ENCODE peak calls at places on chromosomes 13 and 19, in five cellular contexts. I, J, K, V and D are unnamed samples. For H3K4me1, the result is how much of the 10 kb centered on the place peaks cover.

GRCh38 chr19:1668339-1669123 is 16.1 kb upstream of the TCF3 start:
- DNase-seq in K (no peak), J (no peak), V (no peak), I (no peak), D (no peak)

GRCh38 chr19:5683177-5683886 is 2.5 kb downstream of the HSD11B1L start:
- DNase-seq in I (no peak), K (no peak), V (no peak), J (no peak), D (no peak)

GRCh38 chr13:99916366-99917103 is 55.0 kb downstream of the ZIC5 start:
- DNase-seq in I (peak), K (no peak), J (peak), V (no peak), D (no peak)

GRCh38 chr13:110826861-110827672 is 87.8 kb downstream of the ANKRD10 start:
- DNase-seq in K (no peak), V (peak), I (no peak), J (no peak), D (peak)

GRCh38 chr19:44749994-44750393 is 1.5 kb downstream of the BCL3 start:
- DNase-seq in I (no peak), J (no peak), V (no peak), K (no peak), D (no peak)

GRCh38 chr13:27559714-27560113 is 60.6 kb downstream of the LNX2 start:
- DNase-seq in I (no peak), J (peak), K (no peak), V (no peak), D (no peak)

GRCh38 chr13:86906458-86906857 is 764.7 kb upstream of the SLITRK5 start:
- DNase-seq in K (no peak), I (peak), J (no peak), V (no peak), D (no peak)

GRCh38 chr19:29467824-29468401 is 57.9 kb upstream of the VSTM2B start:
- DNase-seq in V (no peak), J (no peak), I (peak), K (no peak), D (no peak)

GRCh38 chr13:49439609-49440008 is 4.3 kb downstream of the CAB39L start:
- DNase-seq in I (no peak), V (no peak), K (no peak), J (no peak), D (no peak)

GRCh38 chr19:4374451-4375163 is 25.7 kb downstream of the SH3GL1 start:
- DNase-seq in I (peak), J (no peak), V (peak), K (peak), D (peak)

GRCh38 chr13:65504213-65504612 is 1725.9 kb downstream of the PCDH9 start:
- DNase-seq in K (no peak), V (no peak), I (no peak), J (no peak), D (no peak)

GRCh38 chr13:110108348-110109139 is 198.4 kb downstream of the COL4A1 start:
- DNase-seq in V (peak), I (peak), J (no peak), K (peak), D (peak)

GRCh38 chr19:53977429-53977990 is 13.9 kb upstream of the CACNG6 start:
- DNase-seq in J (peak), V (peak), I (peak), K (peak), D (peak)

GRCh38 chr13:97275775-97276501 is 53.8 kb downstream of the MBNL2 start:
- DNase-seq in J (no peak), I (no peak), K (no peak), V (no peak), D (no peak)

GRCh38 chr19:41428481-41428859 is 1.3 kb upstream of the B3GNT8 start:
- DNase-seq in I (no peak), V (no peak), K (no peak), J (no peak), D (no peak)

GRCh38 chr19:29086646-29087045 is 126.3 kb downstream of the UQCRFS1 start:
- DNase-seq in J (no peak), K (no peak), V (no peak), I (no peak), D (no peak)

GRCh38 chr13:73412933-73413332 is 354.1 kb downstream of the KLF5 start:
- DNase-seq in K (no peak), J (no peak), I (no peak), V (no peak), D (no peak)

GRCh38 chr19:6274756-6275155 is 5.0 kb downstream of the MLLT1 start:
- DNase-seq in J (no peak), K (no peak), I (no peak), V (no peak), D (no peak)

GRCh38 chr13:52899206-52899605 is 50.8 kb upstream of the PCDH8 start:
- DNase-seq in K (no peak), V (no peak), J (no peak), I (no peak), D (no peak)

GRCh38 chr13:111551421-111551820 is 231.0 kb downstream of the TEX29 start:
- DNase-seq in V (no peak), J (no peak), K (no peak), I (no peak), D (no peak)

GRCh38 chr13:93562676-93563075 is 336.1 kb downstream of the GPC6 start:
- DNase-seq in V (no peak), K (no peak), I (peak), J (no peak), D (no peak)
- H3K4me1 ChIP-seq in V (under half), K (under half), I (under half), J (under half), D (under half)

DNA sequence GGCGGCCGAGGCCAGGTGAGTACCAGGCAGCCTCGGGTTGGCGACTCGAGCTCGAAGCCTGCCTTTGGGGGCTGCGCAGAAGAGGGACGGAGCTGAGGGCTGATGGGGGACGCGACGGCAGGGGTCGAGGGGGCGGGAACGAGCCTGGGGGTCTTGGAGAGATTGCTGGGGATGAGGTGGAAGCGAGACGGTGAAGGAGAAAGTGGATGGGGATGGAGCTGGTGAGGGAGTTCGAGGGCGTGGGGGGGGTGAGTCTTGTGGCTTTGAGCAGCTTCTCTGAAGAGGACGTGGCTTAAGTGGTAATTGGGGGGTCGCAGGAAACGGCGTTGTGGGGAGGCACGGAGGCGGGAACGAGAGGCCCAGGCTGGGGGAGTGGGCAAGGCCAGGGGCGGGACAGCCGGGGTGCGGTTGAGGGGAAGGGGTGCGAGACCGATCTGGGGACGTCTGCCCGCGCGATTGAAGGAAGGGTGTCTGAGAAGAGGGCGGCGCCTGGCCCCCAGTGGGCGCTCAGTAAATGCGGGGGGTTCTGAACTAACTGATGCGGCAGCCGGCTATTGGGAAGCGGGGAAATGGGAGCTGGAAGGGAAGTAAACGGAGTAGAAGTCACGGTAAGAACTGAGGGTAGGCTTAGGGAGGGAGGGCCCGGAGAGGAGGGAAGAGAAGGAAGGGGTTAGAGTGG is 422 bp downstream of the MYO9B start:
- DNase-seq in K (no peak), V (peak), I (peak), J (peak), D (no peak)
- H3K4me1 ChIP-seq in K (under half), V (half or more), I (under half), J (half or more), D (under half)

DNA sequence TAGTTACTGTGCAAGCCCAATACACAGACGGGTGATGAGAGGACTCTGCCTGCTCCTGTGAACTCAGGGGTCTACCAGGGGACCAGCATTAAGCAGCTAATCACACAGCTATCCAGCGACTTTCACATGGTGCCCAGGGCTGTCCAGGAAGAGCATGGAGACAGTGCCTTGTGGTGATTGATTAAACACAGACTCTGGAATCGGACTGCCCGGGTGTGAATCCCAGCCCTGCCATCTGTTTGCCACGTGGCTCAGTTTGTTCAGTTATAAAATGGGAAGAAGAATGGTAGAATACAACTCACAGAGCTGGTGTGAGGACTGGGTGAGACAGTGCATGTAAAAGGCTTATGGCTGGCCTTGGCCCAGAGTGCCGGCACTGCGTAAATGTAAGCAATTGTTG is 42.1 kb upstream of the NPAS1 start:
- DNase-seq in K (no peak), V (no peak), I (no peak), J (no peak), D (no peak)
- H3K4me1 ChIP-seq in K (half or more), V (under half), I (under half), J (under half), D (half or more)

GRCh38 chr19:7679017-7679720 is 1.5 kb upstream of the TRAPPC5 start:
- DNase-seq in V (no peak), K (no peak), J (peak), I (no peak), D (peak)

GRCh38 chr19:7673995-7674667 is 2.8 kb upstream of the MCEMP1 start:
- DNase-seq in V (peak), I (peak), K (no peak), J (no peak), D (peak)

GRCh38 chr19:7677664-7678311 is 898 bp downstream of the MCEMP1 start:
- DNase-seq in I (peak), V (no peak), J (no peak), K (no peak), D (no peak)

GRCh38 chr19:7676854-7677253 is at the start of gene MCEMP1:
- DNase-seq in I (no peak), V (no peak), K (no peak), J (no peak), D (no peak)

GRCh38 chr19:7676376-7676775 is 514 bp upstream of the MCEMP1 start:
- DNase-seq in K (no peak), J (no peak), I (no peak), V (no peak), D (no peak)
- H3K4me1 ChIP-seq in K (under half), J (under half), I (under half), V (under half), D (under half)

GRCh38 chr13:79943633-79944032 is 397.3 kb downstream of the SPRY2 start:
- DNase-seq in V (no peak), I (no peak), K (no peak), J (no peak), D (no peak)

GRCh38 chr13:79941752-79942151 is 399.2 kb downstream of the SPRY2 start:
- DNase-seq in J (no peak), I (no peak), V (no peak), K (no peak), D (no peak)

DNA sequence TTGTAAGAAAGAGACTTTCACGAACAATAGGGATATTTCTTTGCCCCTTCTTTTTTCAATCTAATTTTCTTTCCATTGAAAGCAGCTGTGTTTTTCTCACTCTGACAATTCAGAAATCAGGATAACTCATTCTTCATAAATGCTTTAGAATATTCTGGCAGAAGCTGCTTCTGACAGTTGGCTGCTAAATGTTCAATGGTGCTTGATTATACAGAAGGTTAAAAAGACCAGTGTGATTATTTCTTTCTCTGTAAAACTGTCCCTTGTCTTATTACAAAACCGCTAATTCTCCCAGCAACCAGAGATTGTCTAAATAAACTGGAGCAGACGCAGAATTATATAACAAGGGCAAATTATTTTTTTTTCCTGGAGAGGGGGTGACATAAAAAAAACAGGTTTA is 394.4 kb downstream of the SPRY2 start:
- DNase-seq in V (no peak), J (no peak), K (no peak), I (no peak), D (no peak)
- H3K4me1 ChIP-seq in V (under half), J (under half), K (under half), I (under half), D (under half)

GRCh38 chr19:34180709-34181108 is 8.4 kb downstream of the LSM14A start:
- DNase-seq in J (no peak), I (no peak), K (no peak), V (no peak), D (no peak)
- H3K4me1 ChIP-seq in J (half or more), I (under half), K (half or more), V (half or more), D (half or more)